ENCODE peak calls at places on chromosomes 1 and 21, in nine cellular contexts. W is fibroblast of lung, F is upper lobe of right lung, I is fibroblast of pulmonary artery, R is heart left ventricle, U is AG04450, P is MM.1S, G is mammary epithelial cell, C is neural crest cell. J is an unnamed sample.

GRCh38 chr1:163650624-163651023 is 328.9 kb downstream of the NUF2 start:
- DNase-seq in U (no peak), F (no peak), R (no peak), C (no peak), I (no peak), W (no peak), P (no peak), G (no peak), J (no peak)

GRCh38 chr21:28419811-28420210 is 572.9 kb downstream of the LTN1 start:
- DNase-seq in G (no peak), R (no peak), W (no peak), U (no peak), C (no peak), I (no peak), F (no peak), P (no peak), J (no peak)

GRCh38 chr1:190179817-190180216 is 297.8 kb downstream of the BRINP3 start:
- DNase-seq in C (no peak), W (peak), P (no peak), G (no peak), U (peak), F (no peak), I (peak), R (no peak), J (no peak)

GRCh38 chr1:84247425-84248220 is 53.9 kb upstream of the SAMD13 start:
- DNase-seq in W (peak), C (no peak), R (no peak), I (peak), F (no peak), U (peak), G (peak), P (no peak), J (no peak)

GRCh38 chr1:19463204-19463803 is 22.0 kb downstream of the CAPZB start:
- DNase-seq in G (no peak), W (no peak), R (no peak), F (no peak), U (no peak), P (peak), C (no peak), I (no peak), J (peak)

GRCh38 chr1:207711285-207711684 is 40.6 kb upstream of the CD46 start:
- DNase-seq in I (peak), U (no peak), W (no peak), R (no peak), C (no peak), P (peak), F (no peak), G (peak), J (peak)

GRCh38 chr1:176522310-176522846 is 59.4 kb downstream of the PAPPA2 start:
- DNase-seq in R (no peak), G (peak), I (no peak), W (no peak), U (no peak), F (no peak), P (no peak), C (no peak), J (no peak)

GRCh38 chr21:46285761-46286667 is at the start of gene YBEY:
- DNase-seq in G (peak), C (peak), P (peak), I (peak), F (peak), U (peak), W (peak), R (peak), J (peak)

GRCh38 chr1:185154912-185155513 is 1.7 kb downstream of the TRMT1L start:
- DNase-seq in F (no peak), P (no peak), I (no peak), G (peak), W (peak), U (no peak), C (no peak), R (no peak), J (peak)

GRCh38 chr1:89804646-89805237 is 16.1 kb upstream of the LRRC8D start:
- DNase-seq in I (peak), R (peak), W (peak), C (peak), U (peak), G (peak), F (peak), P (peak), J (peak)

GRCh38 chr1:232110281-232111090 is 483.9 kb downstream of the DISC1 start:
- DNase-seq in U (peak), G (no peak), R (no peak), C (peak), P (no peak), F (no peak), W (peak), I (no peak), J (no peak)

GRCh38 chr1:113630340-113631327 is 128.7 kb downstream of the PHTF1 start:
- DNase-seq in C (no peak), U (no peak), G (peak), I (no peak), W (no peak), P (no peak), F (no peak), R (no peak), J (no peak)

GRCh38 chr1:247332215-247332900 is 691 bp upstream of the ZNF496 start:
- DNase-seq in G (peak), I (peak), C (peak), P (no peak), W (peak), U (no peak), F (peak), R (peak), J (peak)

GRCh38 chr1:195345149-195345548 is 1263.1 kb downstream of the KCNT2 start:
- DNase-seq in G (no peak), I (no peak), P (no peak), R (no peak), W (no peak), F (peak), C (peak), U (no peak), J (no peak)

GRCh38 chr1:61403863-61404615 is 320.9 kb downstream of the TM2D1 start:
- DNase-seq in U (no peak), C (no peak), P (no peak), G (no peak), F (no peak), R (no peak), I (peak), W (peak), J (no peak)

GRCh38 chr21:42299324-42300044 is 15.7 kb downstream of the TFF3 start:
- DNase-seq in P (no peak), F (peak), C (no peak), R (peak), I (peak), U (no peak), G (peak), W (no peak), J (no peak)

GRCh38 chr1:30320581-30320890 is 402.8 kb downstream of the MATN1 start:
- DNase-seq in R (no peak), F (no peak), U (no peak), C (no peak), I (no peak), W (no peak), G (no peak), P (no peak), J (no peak)

GRCh38 chr21:35002879-35003722 is 46.0 kb downstream of the RUNX1 start:
- DNase-seq in U (peak), F (no peak), P (no peak), W (peak), C (no peak), R (peak), G (peak), I (peak), J (no peak)

GRCh38 chr1:61043010-61043820 is 39.1 kb upstream of the NFIA start:
- DNase-seq in W (peak), R (peak), U (peak), F (peak), P (peak), G (peak), C (peak), I (peak), J (peak)

GRCh38 chr1:184210048-184210447 is 158.5 kb downstream of the TSEN15 start:
- DNase-seq in P (no peak), F (no peak), I (peak), U (no peak), G (no peak), R (no peak), W (peak), C (no peak), J (no peak)

GRCh38 chr1:62066713-62067112 is 127.9 kb upstream of the L1TD1 start:
- DNase-seq in I (no peak), U (no peak), C (no peak), F (no peak), R (no peak), G (no peak), W (no peak), P (no peak), J (no peak)

GRCh38 chr1:214645712-214646111 is 42.7 kb downstream of the CENPF start:
- DNase-seq in R (no peak), C (no peak), F (no peak), G (no peak), I (no peak), U (no peak), W (no peak), P (no peak), J (no peak)

GRCh38 chr1:172837816-172838680 is 179.1 kb downstream of the FASLG start:
- DNase-seq in R (no peak), U (no peak), I (peak), F (no peak), P (no peak), G (peak), C (no peak), W (peak), J (peak)

GRCh38 chr21:45698493-45698947 is 55.0 kb downstream of the PCBP3 start:
- DNase-seq in C (no peak), U (peak), G (peak), I (peak), F (no peak), R (peak), W (peak), P (no peak), J (no peak)

GRCh38 chr1:167542109-167543032 is 11.2 kb downstream of the CREG1 start:
- DNase-seq in I (no peak), F (no peak), C (no peak), W (no peak), R (no peak), U (no peak), G (no peak), P (peak), J (peak)

GRCh38 chr21:44455524-44456206 is 355 bp downstream of the LRRC3 start:
- DNase-seq in P (no peak), W (peak), U (no peak), I (peak), R (peak), G (peak), C (peak), F (peak), J (peak)

GRCh38 chr1:108057536-108057935 is 92.6 kb upstream of the VAV3 start:
- DNase-seq in P (no peak), G (peak), R (peak), I (peak), U (no peak), W (no peak), C (no peak), F (no peak), J (no peak)

GRCh38 chr21:42041246-42041645 is 29.9 kb upstream of the UMODL1 start:
- DNase-seq in P (no peak), I (no peak), F (no peak), W (no peak), C (no peak), U (no peak), R (no peak), G (no peak), J (no peak)

GRCh38 chr1:232472485-232473041 is 157.4 kb downstream of the SIPA1L2 start:
- DNase-seq in G (no peak), W (peak), U (peak), P (no peak), C (no peak), I (peak), F (no peak), R (no peak), J (no peak)

GRCh38 chr21:41783476-41784150 is 16.8 kb upstream of the RIPK4 start:
- DNase-seq in F (no peak), R (no peak), P (no peak), U (no peak), W (peak), I (no peak), C (no peak), G (peak), J (no peak)

GRCh38 chr1:93907718-93908117 is 1.5 kb downstream of the GCLM start:
- DNase-seq in R (no peak), C (no peak), P (no peak), F (no peak), W (peak), G (peak), I (peak), U (peak), J (peak)

GRCh38 chr1:56555448-56555847 is 23.9 kb downstream of the PLPP3 start:
- DNase-seq in P (no peak), G (no peak), U (no peak), F (no peak), R (no peak), I (no peak), C (no peak), W (no peak), J (no peak)

GRCh38 chr1:243946946-243947345 is 96.9 kb upstream of the AKT3 start:
- DNase-seq in I (peak), R (no peak), G (peak), U (no peak), P (no peak), C (no peak), F (no peak), W (no peak), J (peak)

GRCh38 chr1:2409745-2410144 is 2.6 kb downstream of the PEX10 start:
- DNase-seq in P (no peak), C (no peak), G (no peak), I (no peak), R (no peak), F (no peak), W (no peak), U (no peak), J (no peak)

GRCh38 chr1:67555487-67556296 is 125.5 kb upstream of the SERBP1 start:
- DNase-seq in U (no peak), F (no peak), I (no peak), W (no peak), C (no peak), G (no peak), P (no peak), R (no peak), J (no peak)

GRCh38 chr1:171441278-171441677 is 44.1 kb upstream of the PRRC2C start:
- DNase-seq in C (no peak), I (peak), G (peak), W (peak), R (no peak), F (no peak), P (no peak), U (peak), J (no peak)

GRCh38 chr21:32022141-32022540 is 149.3 kb downstream of the HUNK start:
- DNase-seq in F (no peak), G (no peak), C (no peak), W (no peak), I (no peak), R (no peak), P (no peak), U (no peak), J (no peak)
- TF ChIP-seq CTCF in F (no peak), G (no peak), C (no peak), W (no peak), I (no peak), R (no peak), P (no peak), U (no peak), J (no peak)

GRCh38 chr1:6579374-6580118 is at the start of gene ZBTB48:
- DNase-seq in P (peak), W (peak), C (peak), R (peak), U (peak), I (peak), G (peak), F (peak), J (peak)
- TF ChIP-seq CTCF in P (no peak), W (no peak), C (no peak), R (no peak), U (no peak), I (no peak), G (no peak), F (no peak), J (no peak)

DNA sequence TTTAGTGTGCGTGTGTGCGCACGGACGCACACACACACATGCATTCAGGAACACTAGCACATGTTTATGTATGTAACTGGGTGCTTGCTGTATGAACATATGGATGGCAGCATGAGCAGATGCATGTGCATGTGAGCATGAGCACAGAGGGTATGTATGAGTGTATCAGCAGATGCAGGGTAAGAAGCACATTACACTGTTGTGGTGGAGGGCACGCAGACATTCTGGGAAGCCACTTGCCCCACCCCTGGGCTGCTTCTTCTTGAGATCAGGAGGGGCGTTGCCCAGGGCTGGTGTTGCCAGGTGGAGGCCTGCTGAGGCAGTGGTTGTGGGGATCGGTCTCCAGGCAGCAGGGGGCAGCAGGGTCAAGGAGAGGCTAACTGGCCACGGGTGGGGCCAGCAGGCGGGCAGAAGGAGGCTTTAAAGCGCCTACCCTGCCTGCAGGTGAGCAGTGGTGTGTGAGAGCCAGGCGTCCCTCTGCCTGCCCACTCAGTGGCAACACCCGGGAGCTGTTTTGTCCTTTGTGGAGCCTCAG is 3.9 kb upstream of the P3R3URF start:
- DNase-seq in W (no peak), C (no peak), G (peak), P (no peak), U (no peak), I (no peak), F (peak), R (no peak), J (peak)
- TF ChIP-seq CTCF in W (no peak), C (no peak), G (peak), P (peak), U (no peak), I (no peak), F (peak), R (no peak), J (peak)

GRCh38 chr1:219837274-219837993 is 90.9 kb downstream of the SLC30A10 start:
- DNase-seq in R (no peak), W (peak), U (peak), P (peak), C (peak), F (no peak), G (peak), I (peak), J (peak)

GRCh38 chr1:219833214-219833816 is 95.0 kb downstream of the SLC30A10 start:
- DNase-seq in U (no peak), G (no peak), F (no peak), W (no peak), R (no peak), C (no peak), P (no peak), I (no peak), J (no peak)

GRCh38 chr1:219834247-219834917 is 94.0 kb downstream of the SLC30A10 start:
- DNase-seq in R (no peak), I (no peak), C (no peak), G (no peak), W (no peak), P (no peak), U (no peak), F (no peak), J (no peak)

DNA sequence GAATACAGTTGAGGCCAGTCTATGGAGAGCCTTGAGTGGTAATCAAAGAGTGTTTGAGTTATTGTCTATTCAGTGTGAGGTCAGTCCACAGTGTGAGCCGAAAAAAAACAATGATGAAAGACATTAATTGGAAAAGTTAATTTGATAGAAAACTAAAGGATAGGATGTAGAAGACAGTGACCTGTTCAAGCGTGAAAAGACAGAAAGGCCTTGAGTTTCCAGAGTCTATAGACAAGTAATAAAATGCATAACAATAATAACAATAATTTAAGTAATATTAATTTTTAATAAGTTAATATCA is 90.4 kb downstream of the SLC30A10 start:
- DNase-seq in U (no peak), W (no peak), G (no peak), F (no peak), I (no peak), P (no peak), C (no peak), R (no peak), J (no peak)
- TF ChIP-seq CTCF in U (no peak), W (no peak), G (no peak), F (no peak), I (no peak), P (no peak), C (no peak), R (no peak), J (no peak)

GRCh38 chr1:222865718-222866117 is 50.9 kb downstream of the DISP1 start:
- DNase-seq in G (no peak), R (no peak), P (no peak), F (no peak), U (no peak), W (no peak), I (no peak), C (no peak), J (no peak)

DNA sequence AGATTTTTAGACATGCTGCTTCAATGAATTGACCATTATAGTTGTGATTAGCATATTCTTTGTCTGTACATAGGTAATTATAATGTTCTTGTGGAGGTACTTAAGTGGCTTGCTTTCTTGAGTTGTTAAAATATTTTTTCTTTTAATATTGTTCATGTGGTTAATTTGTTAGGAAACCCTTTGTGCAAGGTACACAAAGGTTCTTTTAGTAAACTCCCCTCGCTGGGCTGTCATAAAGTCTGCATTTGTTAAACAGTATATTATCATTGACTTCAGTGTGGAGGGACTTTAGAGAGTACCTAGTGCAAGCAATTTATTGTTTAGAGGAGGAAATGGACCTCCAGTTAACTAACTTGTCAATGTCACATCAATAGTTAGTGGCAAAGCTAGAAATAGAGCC is 52.5 kb downstream of the DISP1 start:
- DNase-seq in U (no peak), C (no peak), F (no peak), G (no peak), I (no peak), R (no peak), W (no peak), P (no peak), J (no peak)
- TF ChIP-seq CTCF in U (no peak), C (no peak), F (no peak), G (no peak), I (no peak), R (no peak), W (no peak), P (no peak), J (no peak)

GRCh38 chr1:69077633-69078032 is 490.1 kb upstream of the LRRC7 start:
- DNase-seq in C (no peak), U (no peak), I (no peak), P (no peak), W (no peak), F (no peak), G (no peak), R (no peak), J (no peak)

GRCh38 chr1:69070660-69071373 is 496.9 kb upstream of the LRRC7 start:
- DNase-seq in W (no peak), C (no peak), U (no peak), I (no peak), P (no peak), G (no peak), F (no peak), R (no peak), J (peak)

GRCh38 chr1:69077198-69077597 is 490.5 kb upstream of the LRRC7 start:
- DNase-seq in G (no peak), C (no peak), I (no peak), F (no peak), R (no peak), U (no peak), P (no peak), W (no peak), J (no peak)

GRCh38 chr1:69076631-69077030 is 491.1 kb upstream of the LRRC7 start:
- DNase-seq in G (no peak), U (no peak), R (no peak), I (no peak), F (no peak), W (no peak), P (no peak), C (no peak), J (no peak)

DNA sequence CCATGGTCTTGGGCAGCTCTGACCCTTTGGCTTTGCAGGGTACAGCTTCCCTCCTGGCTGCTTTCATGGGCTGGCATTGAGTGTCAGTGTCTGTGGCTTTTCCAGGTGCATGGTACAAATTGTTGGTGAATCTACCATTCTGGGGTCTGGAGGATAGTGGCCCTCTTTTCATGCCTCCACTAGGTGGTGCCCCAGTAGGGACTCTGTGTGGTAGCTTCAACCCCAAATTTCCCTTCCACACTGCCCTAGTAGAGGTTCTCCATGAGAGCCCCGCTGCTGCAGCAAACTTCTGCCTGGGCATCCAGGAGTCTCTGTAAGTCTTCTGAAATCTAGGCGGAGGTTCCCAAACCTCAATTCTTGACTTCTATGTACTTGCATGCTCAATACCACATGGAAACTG is 494.5 kb upstream of the LRRC7 start:
- DNase-seq in I (no peak), G (no peak), F (no peak), U (no peak), P (no peak), C (no peak), R (no peak), W (no peak), J (no peak)
- TF ChIP-seq CTCF in I (no peak), G (no peak), F (no peak), U (no peak), P (no peak), C (no peak), R (no peak), W (no peak), J (peak)

GRCh38 chr1:71343686-71344416 is 263.0 kb upstream of the ZRANB2 start:
- DNase-seq in P (no peak), U (no peak), I (no peak), G (peak), W (no peak), R (no peak), F (no peak), C (no peak), J (no peak)
- TF ChIP-seq CTCF in P (peak), U (peak), I (peak), G (peak), W (no peak), R (no peak), F (no peak), C (peak), J (peak)

J was measured in GM12865.